ENCODE peak calls at places on chromosomes 6 and 20, in eight cellular contexts. E is body of pancreas; M is CD4-positive, CD25-positive, alpha-beta regulatory T cell; U is lower lobe of right lung; Z is IMR-90; G is CD4-positive, alpha-beta memory T cell; S is heart right ventricle; V is heart left ventricle. Q is an unnamed sample.
A peak's percentile ranks its signal among the peaks of the same experiment; 100 is the strongest.

GRCh38 chr20:2519115-2519815 is 10.6 kb upstream of the ZNF343 start:
- DNase-seq in E (no peak), M (no peak), U (no peak), Z (peak; percentile 87), G (no peak), S (no peak), V (no peak), Q (no peak)

GRCh38 chr6:91436448-91436847 is 849.6 kb upstream of the MAP3K7 start:
- DNase-seq in E (no peak), M (no peak), U (no peak), Z (no peak), G (no peak), S (no peak), V (no peak), Q (no peak)

GRCh38 chr6:20315456-20315855 is 86.2 kb upstream of the E2F3 start:
- DNase-seq in E (no peak), M (no peak), U (no peak), Z (no peak), G (no peak), S (no peak), V (no peak), Q (no peak)

GRCh38 chr6:159973951-159974350 is 5.1 kb downstream of the IGF2R start:
- DNase-seq in E (no peak), M (no peak), U (no peak), Z (peak; percentile 89), G (no peak), S (no peak), V (no peak), Q (no peak)

GRCh38 chr6:111983197-111983596 is 70.7 kb upstream of the CCN6 start:
- DNase-seq in E (no peak), M (no peak), U (no peak), Z (no peak), G (no peak), S (no peak), V (no peak), Q (no peak)

GRCh38 chr6:39880521-39881048 is 53.7 kb downstream of the MOCS1 start:
- DNase-seq in E (no peak), M (no peak), U (no peak), Z (no peak), G (no peak), S (no peak), V (no peak), Q (no peak)

GRCh38 chr6:71707059-71707458 is 179.3 kb upstream of the RIMS1 start:
- DNase-seq in E (no peak), M (no peak), U (no peak), Z (no peak), G (no peak), S (no peak), V (no peak), Q (no peak)

GRCh38 chr6:6686748-6687601 is 98.5 kb downstream of the LY86 start:
- DNase-seq in E (peak; percentile 100), M (peak; percentile 38), U (peak; percentile 98), Z (no peak), G (no peak), S (peak; percentile 95), V (peak; percentile 96), Q (no peak)

GRCh38 chr20:60221593-60221992 is 263.4 kb downstream of the CDH26 start:
- DNase-seq in E (no peak), M (no peak), U (no peak), Z (no peak), G (no peak), S (no peak), V (no peak), Q (no peak)

GRCh38 chr6:140401666-140402255 is 1027.3 kb upstream of the CITED2 start:
- DNase-seq in E (no peak), M (no peak), U (no peak), Z (peak; percentile 41), G (no peak), S (no peak), V (no peak), Q (no peak)

GRCh38 chr6:161200610-161201201 is 73.2 kb downstream of the AGPAT4 start:
- DNase-seq in E (no peak), M (no peak), U (no peak), Z (no peak), G (no peak), S (no peak), V (no peak), Q (no peak)

GRCh38 chr20:63090052-63090451 is 83.3 kb upstream of the BHLHE23 start:
- DNase-seq in E (no peak), M (no peak), U (no peak), Z (no peak), G (no peak), S (no peak), V (no peak), Q (no peak)

GRCh38 chr6:140303218-140303949 is 928.9 kb upstream of the CITED2 start:
- DNase-seq in E (no peak), M (no peak), U (no peak), Z (no peak), G (no peak), S (no peak), V (no peak), Q (no peak)

GRCh38 chr20:2599265-2600060 is 53.0 kb upstream of the NOP56 start:
- DNase-seq in E (no peak), M (no peak), U (no peak), Z (no peak), G (no peak), S (no peak), V (no peak), Q (no peak)

GRCh38 chr6:44269168-44269920 is 906 bp upstream of the TMEM151B start:
- DNase-seq in E (no peak), M (no peak), U (no peak), Z (no peak), G (no peak), S (no peak), V (no peak), Q (no peak)
- H3K27ac ChIP-seq in E (no peak overlapping the region), M (no peak overlapping the region), U (no peak overlapping the region), Z (no peak overlapping the region), G (no peak overlapping the region), S (no peak overlapping the region), V (no peak overlapping the region), Q (no peak overlapping the region)

DNA sequence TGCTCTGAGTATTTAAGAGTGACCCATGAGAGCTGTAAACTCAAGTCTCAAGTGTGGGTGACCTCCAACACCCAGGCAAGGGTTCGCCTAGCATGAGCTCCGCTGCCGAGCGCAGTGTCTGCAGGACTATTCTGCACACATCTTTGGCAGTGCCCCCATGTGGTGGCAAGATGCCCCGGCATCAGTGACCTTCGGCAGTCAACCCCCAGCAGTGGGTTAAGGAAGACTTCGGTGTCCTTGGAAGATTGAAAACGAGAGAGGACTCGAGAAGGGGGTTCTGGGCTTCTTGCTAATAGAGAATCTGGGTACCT is 43.1 kb downstream of the RBM38 start:
- DNase-seq in E (no peak), M (no peak), U (no peak), Z (no peak), G (no peak), S (peak; percentile 41), V (no peak), Q (no peak)
- H3K27ac ChIP-seq in E (peak overlapping the region; percentile 73), M (no peak overlapping the region), U (no peak overlapping the region), Z (no peak overlapping the region), G (no peak overlapping the region), S (no peak overlapping the region), V (no peak overlapping the region), Q (no peak overlapping the region)

DNA sequence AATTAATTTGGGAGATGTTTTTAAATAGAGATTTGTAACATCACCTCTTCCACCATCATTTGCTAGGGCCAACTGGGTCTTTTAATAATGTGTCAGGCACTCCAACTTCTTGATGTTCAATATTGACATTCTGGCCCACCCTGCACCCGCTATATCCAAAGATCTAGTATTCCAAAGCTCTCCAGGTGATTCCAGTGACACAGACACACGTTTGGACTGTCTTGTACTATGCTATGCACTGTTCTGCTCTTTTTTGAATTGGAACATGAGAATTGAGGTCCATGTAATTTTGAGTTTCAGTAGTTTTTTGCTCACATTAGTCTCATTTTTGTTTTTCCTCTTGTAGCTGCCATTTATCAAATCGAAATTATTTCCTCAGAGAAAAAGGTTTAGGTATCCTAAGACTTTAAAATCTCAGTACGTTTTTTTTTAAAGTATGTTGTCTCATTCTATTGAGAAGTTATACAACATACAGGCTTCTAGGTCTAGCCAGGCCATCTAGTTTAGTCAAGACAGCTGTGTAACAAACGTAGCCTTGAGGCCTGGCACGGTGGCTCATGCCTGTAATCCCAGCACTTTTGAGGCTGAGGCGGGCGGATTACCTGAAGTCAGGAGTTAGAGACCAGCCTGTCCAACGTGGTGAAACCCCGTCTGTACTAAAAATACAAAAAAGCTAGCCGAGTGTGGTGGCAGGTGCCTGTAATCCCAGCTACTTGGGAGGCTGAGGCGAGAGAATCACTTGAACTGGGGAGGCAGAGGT is 3.1 kb downstream of the BICRAL start:
- DNase-seq in E (peak; percentile 29), M (no peak), U (no peak), Z (no peak), G (no peak), S (no peak), V (no peak), Q (no peak)
- H3K27ac ChIP-seq in E (peak overlapping the region; percentile 98), M (peak overlapping the region; percentile 100), U (peak overlapping the region; percentile 100), Z (no peak overlapping the region), G (peak overlapping the region; percentile 100), S (peak overlapping the region; percentile 99), V (peak overlapping the region; percentile 99), Q (peak overlapping the region; percentile 99)

GRCh38 chr6:29017428-29017802 is 12.3 kb upstream of the ZNF311 start:
- DNase-seq in E (no peak), M (no peak), U (no peak), Z (no peak), G (no peak), S (no peak), V (no peak), Q (no peak)

GRCh38 chr6:29014729-29015608 is 9.9 kb upstream of the ZNF311 start:
- DNase-seq in E (no peak), M (peak; percentile 0), U (no peak), Z (no peak), G (no peak), S (no peak), V (no peak), Q (no peak)

GRCh38 chr6:29021434-29021833 is 16.3 kb upstream of the ZNF311 start:
- DNase-seq in E (no peak), M (no peak), U (no peak), Z (no peak), G (no peak), S (no peak), V (no peak), Q (no peak)

GRCh38 chr6:29016559-29017427 is 11.7 kb upstream of the ZNF311 start:
- DNase-seq in E (peak; percentile 85), M (peak; percentile 81), U (peak; percentile 81), Z (peak; percentile 76), G (peak; percentile 79), S (peak; percentile 61), V (peak; percentile 83), Q (peak; percentile 61)

GRCh38 chr6:29019629-29020028 is 14.5 kb upstream of the ZNF311 start:
- DNase-seq in E (no peak), M (no peak), U (no peak), Z (no peak), G (no peak), S (no peak), V (no peak), Q (no peak)
- H3K27ac ChIP-seq in E (no peak overlapping the region), M (no peak overlapping the region), U (no peak overlapping the region), Z (no peak overlapping the region), G (no peak overlapping the region), S (no peak overlapping the region), V (no peak overlapping the region), Q (no peak overlapping the region)